ENCODE peak calls at places on chromosomes 16 and 17, in nine cellular contexts. M, R, N, W, A, I, L, Z and O are unnamed samples.

GRCh38 chr17:65434251-65434650 is 127.2 kb downstream of the AXIN2 start:
- DNase-seq in M (no peak), R (no peak), N (no peak), W (no peak), A (peak; percentile 49), I (no peak), L (no peak), Z (no peak), O (no peak)

GRCh38 chr17:1617620-1618174 is 10.9 kb downstream of the SLC43A2 start:
- DNase-seq in M (no peak), R (no peak), N (peak; percentile 60), W (peak; percentile 90), A (peak; percentile 89), I (no peak), L (no peak), Z (no peak), O (no peak)

GRCh38 chr16:65305588-65305987 is 183.7 kb upstream of the CDH11 start:
- DNase-seq in M (no peak), R (no peak), N (no peak), W (no peak), A (peak; percentile 28), I (no peak), L (no peak), Z (no peak), O (no peak)

GRCh38 chr16:29784901-29785500 is 5.5 kb upstream of the KIF22 start:
- DNase-seq in M (peak; percentile 8), R (peak; percentile 94), N (peak; percentile 91), W (peak; percentile 64), A (peak; percentile 74), I (peak; percentile 65), L (no peak), Z (peak; percentile 53), O (no peak)

GRCh38 chr16:46885960-46886763 is 2.0 kb downstream of the GPT2 start:
- DNase-seq in M (no peak), R (no peak), N (no peak), W (no peak), A (peak; percentile 83), I (no peak), L (no peak), Z (no peak), O (peak; percentile 38)

GRCh38 chr17:67246648-67247415 is 1.8 kb upstream of the HELZ start:
- DNase-seq in M (no peak), R (peak; percentile 50), N (no peak), W (peak; percentile 34), A (no peak), I (peak; percentile 68), L (no peak), Z (no peak), O (peak; percentile 83)

GRCh38 chr17:29980261-29980660 is 38.8 kb downstream of the EFCAB5 start:
- DNase-seq in M (no peak), R (no peak), N (no peak), W (no peak), A (no peak), I (no peak), L (no peak), Z (no peak), O (no peak)

GRCh38 chr17:6831662-6832263 is at the start of gene TEKT1:
- DNase-seq in M (peak; percentile 3), R (peak; percentile 96), N (peak; percentile 89), W (peak; percentile 75), A (peak; percentile 82), I (peak; percentile 79), L (peak; percentile 62), Z (peak; percentile 60), O (peak; percentile 96)

GRCh38 chr16:30846649-30847402 is 47.1 kb downstream of the BCL7C start:
- DNase-seq in M (no peak), R (no peak), N (no peak), W (no peak), A (no peak), I (no peak), L (no peak), Z (no peak), O (no peak)

GRCh38 chr16:10895053-10895946 is 18.3 kb downstream of the CIITA start:
- DNase-seq in M (no peak), R (peak; percentile 85), N (no peak), W (peak; percentile 35), A (peak; percentile 40), I (no peak), L (no peak), Z (no peak), O (peak; percentile 11)

GRCh38 chr17:49580981-49581644 is 5.4 kb downstream of the NXPH3 start:
- DNase-seq in M (no peak), R (no peak), N (peak; percentile 30), W (no peak), A (no peak), I (no peak), L (no peak), Z (no peak), O (no peak)

GRCh38 chr16:72829846-72830620 is 217.9 kb downstream of the ZFHX3 start:
- DNase-seq in M (no peak), R (no peak), N (no peak), W (peak; percentile 19), A (no peak), I (no peak), L (no peak), Z (no peak), O (no peak)

GRCh38 chr16:23148513-23149266 is 562 bp downstream of the USP31 start:
- DNase-seq in M (peak; percentile 28), R (peak; percentile 38), N (peak; percentile 87), W (peak; percentile 70), A (peak; percentile 65), I (peak; percentile 59), L (peak; percentile 26), Z (peak; percentile 40), O (peak; percentile 79)

GRCh38 chr17:57021226-57021940 is 43.5 kb downstream of the SCPEP1 start:
- DNase-seq in M (no peak), R (no peak), N (no peak), W (no peak), A (no peak), I (no peak), L (no peak), Z (no peak), O (peak; percentile 52)

GRCh38 chr17:8066841-8067775 is 20.4 kb downstream of the ALOX12B start:
- DNase-seq in M (no peak), R (peak; percentile 35), N (no peak), W (peak; percentile 13), A (no peak), I (no peak), L (no peak), Z (no peak), O (peak; percentile 29)

GRCh38 chr17:77602883-77603640 is 355.4 kb upstream of the TNRC6C start:
- DNase-seq in M (no peak), R (no peak), N (no peak), W (no peak), A (no peak), I (no peak), L (no peak), Z (no peak), O (no peak)